ENCODE peak calls at places on chromosomes 4 and X, in five cellular contexts. Y is natural killer cell treated with Interleukin-12 subunit alpha and Interleukin-12 subunit beta and Interleukin-15 and Interleukin-18, amount 100 ng/mL, for 72 hours; M is NCI-H1417; F is hepatic stellate cell; J is stomach. I is an unnamed sample.

GRCh38 chrX:42276982-42277690 is 353.8 kb upstream of the CASK start:
- DNase-seq in Y (no peak), M (peak), F (no peak), J (no peak), I (no peak)

GRCh38 chrX:28586891-28587635 is at the start of gene IL1RAPL1:
- DNase-seq in Y (no peak), M (peak), F (peak), J (no peak), I (peak)

GRCh38 chr4:18733956-18734872 is 712.7 kb upstream of the LCORL start:
- DNase-seq in Y (no peak), M (peak), F (no peak), J (no peak), I (no peak)

GRCh38 chrX:40173662-40174593 is 76.2 kb upstream of the BCOR start:
- DNase-seq in Y (no peak), M (peak), F (no peak), J (peak), I (peak)

GRCh38 chr4:128716325-128716724 is 93.2 kb upstream of the JADE1 start:
- DNase-seq in Y (no peak), M (no peak), F (no peak), J (no peak), I (no peak)

GRCh38 chr4:141134051-141134450 is 782 bp upstream of the RNF150 start:
- DNase-seq in Y (no peak), M (peak), F (peak), J (no peak), I (peak)

GRCh38 chrX:46713672-46714487 is 45.0 kb downstream of the SLC9A7 start:
- DNase-seq in Y (no peak), M (no peak), F (no peak), J (no peak), I (no peak)

GRCh38 chr4:121226362-121226761 is 62.2 kb upstream of the TNIP3 start:
- DNase-seq in Y (no peak), M (peak), F (no peak), J (no peak), I (no peak)

GRCh38 chr4:99832313-99832712 is 15.7 kb downstream of the DAPP1 start:
- DNase-seq in Y (no peak), M (no peak), F (no peak), J (peak), I (no peak)

GRCh38 chrX:48021026-48021900 is 14.5 kb downstream of the SPACA5 start:
- DNase-seq in Y (peak), M (peak), F (peak), J (peak), I (peak)

GRCh38 chr4:8580321-8581093 is at the start of gene GPR78:
- DNase-seq in Y (peak), M (no peak), F (peak), J (peak), I (no peak)

GRCh38 chrX:150664290-150664689 is 28.9 kb upstream of the MTMR1 start:
- DNase-seq in Y (no peak), M (peak), F (no peak), J (peak), I (peak)

GRCh38 chrX:872090-872489 is 241.5 kb downstream of the SHOX start:
- DNase-seq in Y (no peak), M (no peak), F (no peak), J (no peak), I (no peak)

GRCh38 chrX:115898382-115899001 is 272.1 kb upstream of the AGTR2 start:
- DNase-seq in Y (no peak), M (peak), F (no peak), J (peak), I (peak)

GRCh38 chr4:24477919-24478318 is 106.4 kb downstream of the DHX15 start:
- DNase-seq in Y (no peak), M (peak), F (peak), J (no peak), I (no peak)

GRCh38 chrX:119669424-119670037 is 23.4 kb downstream of the SEPTIN6 start:
- DNase-seq in Y (no peak), M (no peak), F (peak), J (peak), I (no peak)